ENCODE peak calls at places on chromosomes 4 and X, in seven cellular contexts. H is astrocyte of the hippocampus, A is foreskin fibroblast, E is OCI-LY7, N is NCI-H1105, I is NCI-H510A, S is endothelial cell. M is an unnamed sample.

GRCh38 chr4:94431388-94431787 is 20.4 kb upstream of the PDLIM5 start:
- DNase-seq in H (no peak), A (no peak), E (no peak), N (no peak), I (no peak), S (no peak), M (no peak)

GRCh38 chr4:72418458-72418857 is 150.6 kb downstream of the ADAMTS3 start:
- DNase-seq in H (peak), A (peak), E (no peak), N (peak), I (peak), S (no peak), M (peak)

GRCh38 chr4:111986125-111986524 is 159.1 kb upstream of the FAM241A start:
- DNase-seq in H (no peak), A (no peak), E (no peak), N (no peak), I (no peak), S (no peak), M (no peak)

GRCh38 chr4:3756343-3757059 is 9.7 kb upstream of the ADRA2C start:
- DNase-seq in H (no peak), A (no peak), E (no peak), N (no peak), I (no peak), S (no peak), M (no peak)

GRCh38 chr4:174739576-174739975 is 89.5 kb downstream of the GLRA3 start:
- DNase-seq in H (no peak), A (no peak), E (no peak), N (no peak), I (no peak), S (no peak), M (no peak)

GRCh38 chr4:76197971-76198410 is 15.6 kb downstream of the SCARB2 start:
- DNase-seq in H (peak), A (peak), E (no peak), N (peak), I (peak), S (peak), M (peak)

GRCh38 chr4:3355266-3355748 is 62.5 kb downstream of the RGS12 start:
- DNase-seq in H (no peak), A (no peak), E (peak), N (no peak), I (no peak), S (no peak), M (no peak)

GRCh38 chrX:2627272-2627867 is 63.7 kb upstream of the CD99 start:
- DNase-seq in H (peak), A (no peak), E (peak), N (no peak), I (no peak), S (no peak), M (no peak)

GRCh38 chrX:17046478-17047097 is 100.1 kb downstream of the REPS2 start:
- DNase-seq in H (peak), A (no peak), E (peak), N (peak), I (peak), S (peak), M (peak)

GRCh38 chr4:140807491-140808257 is 51.5 kb upstream of the TBC1D9 start:
- DNase-seq in H (no peak), A (peak), E (peak), N (no peak), I (no peak), S (no peak), M (no peak)

GRCh38 chr4:86834901-86835300 is 14.3 kb downstream of the SLC10A6 start:
- DNase-seq in H (peak), A (peak), E (no peak), N (no peak), I (peak), S (no peak), M (no peak)

GRCh38 chr4:100968046-100968445 is 379.3 kb downstream of the PPP3CA start:
- DNase-seq in H (no peak), A (no peak), E (no peak), N (no peak), I (no peak), S (no peak), M (no peak)

GRCh38 chrX:75211976-75212375 is 55.9 kb upstream of the ABCB7 start:
- DNase-seq in H (no peak), A (no peak), E (no peak), N (no peak), I (no peak), S (no peak), M (no peak)